ENCODE peak calls at places on chromosomes 11 and 22, in four cellular contexts. K is GM12878, R is K562, X is A549. F is an unnamed sample.

GRCh38 chr11:89495951-89496350 is 4.8 kb upstream of the NOX4 start:
- DNase-seq in K (no peak), X (no peak), R (no peak), F (no peak)

GRCh38 chr11:46616551-46617450 is at the start of gene HARBI1:
- DNase-seq in R (peak; percentile 91), K (peak; percentile 55), X (peak; percentile 86), F (peak; percentile 77)

GRCh38 chr11:33944693-33945424 is 53.0 kb upstream of the LMO2 start:
- DNase-seq in R (peak; percentile 97), X (no peak), K (no peak), F (no peak)

GRCh38 chr22:37808294-37808657 is 542 bp downstream of the GCAT start:
- DNase-seq in K (no peak), R (no peak), X (no peak), F (no peak)

GRCh38 chr11:9617960-9618359 is 44.5 kb downstream of the WEE1 start:
- DNase-seq in K (no peak), X (no peak), R (no peak), F (no peak)

GRCh38 chr11:46898396-46899095 is 19.8 kb downstream of the LRP4 start:
- DNase-seq in X (no peak), R (no peak), K (no peak), F (no peak)

GRCh38 chr11:61114913-61115312 is 12.6 kb downstream of the CD5 start:
- DNase-seq in R (no peak), X (no peak), K (no peak), F (no peak)

GRCh38 chr22:50040717-50041116 is 17.4 kb downstream of the TTLL8 start:
- DNase-seq in X (no peak), K (no peak), R (no peak), F (no peak)

GRCh38 chr11:66768088-66768521 is 39.1 kb upstream of the SPTBN2 start:
- DNase-seq in R (no peak), K (no peak), X (peak; percentile 6), F (peak; percentile 56)

GRCh38 chr11:84414936-84415335 is 1128.8 kb upstream of the CCDC90B start:
- DNase-seq in X (no peak), K (no peak), R (no peak), F (no peak)

GRCh38 chr11:130706572-130706971 is 209.7 kb downstream of the SNX19 start:
- DNase-seq in R (no peak), K (no peak), X (no peak), F (no peak)

GRCh38 chr11:41308286-41308685 is 151.2 kb downstream of the LRRC4C start:
- DNase-seq in K (no peak), X (no peak), R (no peak), F (no peak)

GRCh38 chr11:41309111-41309522 is 150.3 kb downstream of the LRRC4C start:
- DNase-seq in K (peak; percentile 60), X (no peak), R (no peak), F (no peak)

GRCh38 chr11:41309716-41310115 is 149.7 kb downstream of the LRRC4C start:
- DNase-seq in R (no peak), X (no peak), K (no peak), F (no peak)

GRCh38 chr11:41307371-41308080 is 151.9 kb downstream of the LRRC4C start:
- DNase-seq in X (no peak), K (no peak), R (no peak), F (no peak)

DNA sequence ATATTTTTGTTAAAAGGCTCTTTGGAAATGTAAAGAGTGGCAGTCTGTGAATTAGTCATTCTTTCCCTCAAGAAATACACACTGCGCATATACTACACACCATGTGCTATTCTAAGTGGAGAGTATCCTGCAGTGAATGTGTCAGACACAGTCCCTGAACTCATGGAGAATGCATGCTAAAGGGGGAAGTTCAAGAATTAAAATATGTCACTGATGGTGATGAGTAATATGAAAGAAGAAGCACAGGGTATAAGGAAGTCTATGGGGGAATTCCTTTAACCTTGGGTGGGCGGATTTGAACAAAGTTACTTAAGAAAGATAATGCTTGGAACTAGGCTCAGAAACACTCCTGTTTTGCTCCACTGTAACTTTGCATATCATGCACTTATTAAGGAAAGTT is 153.0 kb downstream of the LRRC4C start:
- DNase-seq in X (no peak), R (no peak), K (no peak), F (no peak)
- TF ChIP-seq MAX in X (no peak), R (no peak), K (no peak), F (no peak)

GRCh38 chr22:36198936-36199616 is 2.5 kb downstream of the APOL4 start:
- DNase-seq in K (no peak), X (no peak), R (no peak), F (peak; percentile 24)

GRCh38 chr22:36196254-36197064 is 5.2 kb downstream of the APOL4 start:
- DNase-seq in K (no peak), X (no peak), R (no peak), F (no peak)

GRCh38 chr22:36198482-36198881 is 3.1 kb downstream of the APOL4 start:
- DNase-seq in X (no peak), R (no peak), K (no peak), F (no peak)

GRCh38 chr22:36197065-36197440 is 4.6 kb downstream of the APOL4 start:
- DNase-seq in X (no peak), R (peak; percentile 78), K (no peak), F (no peak)

DNA sequence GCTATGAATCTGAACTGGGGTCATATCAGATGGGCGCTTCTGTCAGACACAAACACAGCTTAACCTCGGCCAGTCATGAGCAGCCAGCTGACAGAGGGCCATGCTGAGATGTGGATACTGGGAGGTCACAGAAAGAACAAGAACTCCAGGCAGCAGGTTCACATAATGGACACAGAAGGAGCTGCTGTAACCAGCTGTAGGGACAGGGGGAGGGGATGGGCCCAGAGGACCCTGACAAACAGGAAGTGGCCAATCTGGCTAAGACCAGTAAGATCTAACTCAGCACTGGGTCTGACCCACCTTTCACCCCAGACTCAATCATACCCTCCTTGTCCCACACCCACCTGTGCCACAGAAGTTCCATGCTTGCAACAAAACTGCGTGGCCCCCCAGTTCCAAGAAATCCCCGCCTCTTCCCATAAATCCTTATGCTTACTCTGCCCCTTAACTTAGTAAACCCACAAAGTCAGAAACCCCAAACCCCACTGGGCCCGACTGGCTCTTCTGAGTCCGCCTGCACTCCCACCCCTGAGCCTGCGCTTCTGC is 3.9 kb downstream of the APOL4 start:
- DNase-seq in R (peak; percentile 43), X (no peak), K (no peak), F (no peak)
- TF ChIP-seq CHD2 in R (no peak), X (no peak), K (no peak), F (no peak)

GRCh38 chr22:19942071-19942885 is 660 bp upstream of the TXNRD2 start:
- DNase-seq in K (no peak), X (peak; percentile 18), R (peak; percentile 85), F (no peak)
- TF ChIP-seq CHD4 in K (no peak), X (no peak), R (no peak), F (no peak)

DNA sequence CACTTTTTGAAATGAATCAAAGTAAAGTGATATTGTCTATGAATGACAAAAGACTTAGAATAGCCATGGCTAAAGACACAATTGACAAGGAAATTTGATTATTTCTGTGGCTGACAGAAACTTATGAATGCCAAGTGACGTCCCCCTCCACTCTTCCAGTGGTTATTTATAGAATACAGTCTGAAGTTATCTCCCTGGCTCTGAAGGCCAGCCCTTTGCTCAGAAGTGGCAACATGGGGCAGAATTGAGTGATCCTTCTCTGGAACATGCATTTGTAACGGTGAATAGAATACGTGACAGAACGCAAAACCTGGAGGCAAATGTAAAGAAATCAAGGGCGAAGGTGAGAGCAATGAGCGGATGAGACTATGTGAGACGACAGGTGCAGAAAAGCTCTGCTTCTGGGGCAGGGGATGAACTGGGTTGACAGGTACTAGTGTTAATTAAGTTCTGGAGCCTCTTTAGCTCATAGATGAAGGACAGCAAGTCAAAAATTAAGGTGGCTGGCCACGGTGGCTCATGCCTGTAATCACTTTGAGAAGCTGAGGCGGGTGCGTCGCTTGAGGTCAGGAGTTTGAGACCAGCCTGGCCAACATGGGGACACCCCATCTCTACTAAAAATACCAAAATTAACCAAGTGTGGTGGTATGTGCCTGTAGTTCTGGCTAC is 585.7 kb upstream of the B3GAT1 start:
- DNase-seq in X (no peak), K (no peak), R (no peak), F (no peak)
- TF ChIP-seq MAX in X (no peak), K (no peak), R (no peak), F (no peak)

F was measured in HepG2.